ENCODE peak calls at places on chromosomes 13 and 19, in eight cellular contexts. W, F, A, C, X, V, Y and B are unnamed samples.

GRCh38 chr13:99436686-99437416 is 64.4 kb upstream of the TM9SF2 start:
- DNase-seq in Y (peak), X (peak), C (peak), W (peak), F (peak), V (peak), A (peak), B (peak)

GRCh38 chr19:6451583-6452222 is 7.9 kb downstream of the SLC25A23 start:
- DNase-seq in V (no peak), A (no peak), C (no peak), W (no peak), F (no peak), Y (no peak), X (no peak), B (no peak)

GRCh38 chr13:22114630-22115311 is 443.9 kb downstream of the FGF9 start:
- DNase-seq in V (peak), Y (no peak), X (no peak), A (no peak), F (no peak), C (no peak), W (no peak), B (peak)

GRCh38 chr13:48571121-48571901 is 38.4 kb upstream of the RCBTB2 start:
- DNase-seq in V (peak), Y (no peak), F (peak), W (no peak), X (no peak), A (peak), C (no peak), B (no peak)

GRCh38 chr13:26498524-26499208 is 58.8 kb upstream of the WASF3 start:
- DNase-seq in F (peak), C (no peak), W (no peak), Y (peak), X (peak), V (no peak), A (no peak), B (no peak)

GRCh38 chr19:31592456-31592855 is 243.2 kb upstream of the TSHZ3 start:
- DNase-seq in V (no peak), X (no peak), A (no peak), W (no peak), F (no peak), Y (no peak), C (no peak), B (no peak)

GRCh38 chr19:18941628-18942354 is 774 bp upstream of the HOMER3 start:
- DNase-seq in W (no peak), Y (no peak), X (no peak), C (no peak), F (no peak), V (no peak), A (no peak), B (no peak)

GRCh38 chr19:48807590-48808308 is 3.1 kb downstream of the BCAT2 start:
- DNase-seq in V (no peak), X (peak), F (no peak), C (no peak), Y (no peak), W (no peak), A (no peak), B (no peak)

GRCh38 chr19:39182174-39182505 is 14.6 kb upstream of the NCCRP1 start:
- DNase-seq in A (no peak), F (no peak), C (no peak), X (no peak), W (no peak), V (no peak), Y (no peak), B (no peak)

GRCh38 chr19:40691421-40692211 is 1.2 kb upstream of the NUMBL start:
- DNase-seq in A (no peak), C (no peak), V (peak), X (no peak), F (no peak), W (no peak), Y (peak), B (no peak)
- TF ChIP-seq CTCF in A (no peak), C (no peak), V (no peak), X (no peak), F (no peak), W (no peak), Y (no peak), B (no peak)

GRCh38 chr19:4241824-4242430 is 5.0 kb upstream of the YJU2 start:
- DNase-seq in F (no peak), V (peak), Y (no peak), X (no peak), A (no peak), C (no peak), W (no peak), B (no peak)

GRCh38 chr19:4246767-4247593 is at the start of gene YJU2:
- DNase-seq in X (peak), Y (peak), V (peak), F (peak), A (peak), C (peak), W (peak), B (peak)
- TF ChIP-seq CTCF in X (no peak), Y (peak), V (peak), F (peak), A (peak), C (peak), W (peak), B (peak)

GRCh38 chr19:2255112-2255845 is 938 bp downstream of the JSRP1 start:
- DNase-seq in A (no peak), Y (no peak), X (no peak), V (no peak), W (no peak), F (no peak), C (no peak), B (peak)

GRCh38 chr19:2253106-2254051 is 2.8 kb downstream of the JSRP1 start:
- DNase-seq in F (no peak), W (no peak), A (no peak), V (peak), X (no peak), C (no peak), Y (no peak), B (peak)

GRCh38 chr19:2255982-2256685 is at the start of gene JSRP1:
- DNase-seq in F (no peak), Y (no peak), W (no peak), C (no peak), A (no peak), X (peak), V (peak), B (peak)

GRCh38 chr19:2252481-2253105 is 3.5 kb downstream of the AMH start:
- DNase-seq in V (no peak), C (no peak), F (no peak), X (no peak), A (no peak), W (no peak), Y (no peak), B (peak)

DNA sequence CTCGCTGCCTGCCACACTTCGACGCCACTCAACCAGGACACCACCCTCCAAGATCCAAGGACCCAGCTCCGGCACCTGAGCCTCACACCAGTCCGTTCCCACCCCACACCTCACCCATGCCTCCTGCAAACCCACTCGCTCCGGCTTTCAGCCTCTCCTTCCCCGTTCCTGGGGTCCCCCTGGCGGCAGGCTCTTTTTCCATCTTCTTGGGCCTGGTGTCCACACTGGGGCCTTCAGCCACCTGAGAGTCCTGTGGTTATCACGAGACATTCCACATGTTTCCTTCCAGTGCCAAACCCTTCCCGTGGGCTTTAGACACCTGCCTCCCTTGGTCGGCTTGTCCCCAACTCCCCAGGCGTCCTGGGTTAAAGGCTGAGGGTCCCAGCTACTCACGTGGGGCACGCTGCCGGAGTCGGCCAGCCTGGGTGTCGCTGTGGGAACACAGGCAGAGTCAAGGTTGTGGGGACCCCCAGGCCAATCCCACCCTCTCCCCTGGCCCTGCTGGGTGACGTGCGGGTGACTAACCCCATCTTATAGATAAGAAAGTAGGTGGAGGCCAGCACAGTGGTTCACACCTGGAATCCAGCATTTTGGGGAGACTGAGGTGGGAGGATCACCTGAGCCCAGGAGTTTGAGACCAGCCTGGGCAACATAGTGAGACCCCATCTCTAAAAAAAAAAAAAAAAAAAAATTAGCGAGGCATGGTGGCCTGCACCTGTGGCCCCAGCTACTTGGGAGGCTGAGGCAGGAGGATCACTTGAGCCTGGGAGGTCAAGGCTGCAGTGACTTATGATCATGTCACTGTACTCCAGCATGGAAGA is 2.0 kb downstream of the JSRP1 start:
- DNase-seq in Y (no peak), X (no peak), C (no peak), A (no peak), W (no peak), F (no peak), V (no peak), B (no peak)
- TF ChIP-seq CTCF in Y (no peak), X (no peak), C (no peak), A (no peak), W (no peak), F (no peak), V (no peak), B (no peak)

DNA sequence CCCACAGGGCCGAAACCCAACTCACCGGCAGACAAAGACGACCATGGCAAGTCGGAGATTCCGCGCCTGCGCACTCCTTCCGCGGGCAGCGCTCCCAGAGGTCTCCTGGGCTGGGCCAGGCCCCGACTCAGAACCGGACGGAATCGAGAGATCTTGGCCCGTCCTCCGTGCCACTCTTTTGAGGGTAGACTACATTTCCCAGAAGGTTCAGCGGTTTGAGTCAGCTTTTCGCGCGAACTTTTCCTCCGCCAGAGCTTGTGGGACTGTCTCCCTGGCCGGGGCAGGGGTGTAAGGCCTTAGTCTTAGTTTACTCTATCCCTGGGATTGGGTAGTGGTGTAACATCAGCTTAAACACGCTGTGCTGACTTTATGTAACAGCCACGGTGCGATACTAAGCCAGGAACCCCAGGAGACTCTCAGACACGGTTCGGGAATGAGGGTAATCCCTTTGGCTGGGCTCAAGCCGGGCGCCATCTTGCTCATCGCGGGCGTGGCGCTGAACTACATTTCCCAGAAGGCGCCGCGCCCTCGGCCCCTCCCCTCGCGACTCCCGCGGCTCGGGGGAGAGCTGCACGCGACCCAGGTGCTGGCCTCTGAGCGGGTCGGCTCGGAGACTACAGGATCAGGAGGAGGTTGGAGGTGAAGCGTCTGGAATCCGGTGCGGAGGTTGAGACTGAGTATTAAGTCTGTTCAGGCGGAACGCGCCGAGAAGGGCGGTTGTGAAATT is at the start of gene ZNF260:
- DNase-seq in C (peak), W (peak), X (peak), Y (peak), A (peak), V (peak), F (peak), B (peak)
- TF ChIP-seq CTCF in C (no peak), W (no peak), X (no peak), Y (no peak), A (no peak), V (no peak), F (no peak), B (no peak)

DNA sequence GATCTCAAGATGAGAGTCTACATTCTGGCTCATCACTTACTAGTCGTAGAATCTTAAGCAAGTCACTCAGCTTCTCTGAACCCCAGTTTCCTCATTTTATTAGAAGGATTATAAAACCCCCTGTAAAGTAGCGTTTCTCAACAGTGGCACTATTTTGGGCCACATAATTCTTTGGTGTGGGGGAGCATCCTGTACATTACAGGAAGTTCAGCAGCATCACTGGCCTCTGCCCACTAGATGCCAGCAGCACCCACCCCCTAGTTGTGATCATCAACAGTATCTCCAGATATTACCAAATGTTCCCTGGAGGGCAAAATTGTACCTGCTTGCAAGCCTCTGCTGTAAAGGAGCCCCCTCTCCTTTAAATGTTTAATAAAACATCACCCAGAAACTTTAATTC is 22.6 kb downstream of the STARD13 start:
- DNase-seq in C (no peak), A (no peak), V (peak), X (no peak), W (no peak), Y (peak), F (no peak), B (no peak)
- TF ChIP-seq CTCF in C (no peak), A (no peak), V (peak), X (no peak), W (no peak), Y (peak), F (peak), B (no peak)